ENCODE peak calls at places on chromosomes 2 and 18, in seven cellular contexts. P, D, Z, N, V, M and H are unnamed samples.

GRCh38 chr2:120538691-120539420 is 192.9 kb downstream of the INHBB start:
- DNase-seq in P (no peak), D (no peak), Z (peak; percentile 45), N (no peak), V (no peak), M (no peak), H (no peak)

GRCh38 chr2:74567862-74568261 is 13.3 kb downstream of the DOK1 start:
- DNase-seq in P (no peak), D (no peak), Z (no peak), N (no peak), V (no peak), M (no peak), H (no peak)

GRCh38 chr18:33424266-33424946 is 16.1 kb downstream of the CCDC178 start:
- DNase-seq in P (no peak), D (peak; percentile 23), Z (peak; percentile 20), N (no peak), V (no peak), M (no peak), H (no peak)

GRCh38 chr2:10369269-10370255 is 66.9 kb downstream of the HPCAL1 start:
- DNase-seq in P (no peak), D (peak; percentile 90), Z (peak; percentile 83), N (no peak), V (no peak), M (no peak), H (no peak)

GRCh38 chr2:140542627-140543026 is 1588.2 kb downstream of the LRP1B start:
- DNase-seq in P (no peak), D (peak; percentile 1), Z (no peak), N (no peak), V (no peak), M (no peak), H (no peak)

GRCh38 chr2:68734688-68735525 is at the start of gene ARHGAP25:
- DNase-seq in P (no peak), D (no peak), Z (no peak), N (peak; percentile 69), V (no peak), M (no peak), H (no peak)

GRCh38 chr2:160415991-160416390 is 77.6 kb downstream of the RBMS1 start:
- DNase-seq in P (no peak), D (no peak), Z (no peak), N (no peak), V (no peak), M (no peak), H (no peak)

GRCh38 chr2:48250943-48251342 is 279.0 kb upstream of the STON1 start:
- DNase-seq in P (no peak), D (no peak), Z (peak; percentile 65), N (no peak), V (no peak), M (no peak), H (no peak)

GRCh38 chr2:6325616-6326015 is 540.1 kb downstream of the CMPK2 start:
- DNase-seq in P (no peak), D (no peak), Z (no peak), N (no peak), V (no peak), M (no peak), H (no peak)

GRCh38 chr2:203989536-203989935 is 53.0 kb downstream of the ICOS start:
- DNase-seq in P (no peak), D (no peak), Z (no peak), N (no peak), V (no peak), M (no peak), H (no peak)

GRCh38 chr2:9071032-9071431 is 67.5 kb upstream of the MBOAT2 start:
- DNase-seq in P (peak; percentile 21), D (peak; percentile 71), Z (peak; percentile 42), N (no peak), V (no peak), M (peak; percentile 99), H (peak; percentile 53)

GRCh38 chr2:152134488-152135280 is 35.8 kb upstream of the CACNB4 start:
- DNase-seq in P (no peak), D (peak; percentile 62), Z (peak; percentile 42), N (peak; percentile 28), V (no peak), M (no peak), H (no peak)

GRCh38 chr2:223010641-223011040 is 41.3 kb upstream of the KCNE4 start:
- DNase-seq in P (no peak), D (no peak), Z (no peak), N (no peak), V (no peak), M (no peak), H (no peak)

GRCh38 chr2:190791347-190791982 is 89.2 kb upstream of the GLS start:
- DNase-seq in P (no peak), D (peak; percentile 52), Z (no peak), N (no peak), V (no peak), M (no peak), H (no peak)

GRCh38 chr2:150570712-150571111 is 83.2 kb upstream of the RND3 start:
- DNase-seq in P (no peak), D (no peak), Z (no peak), N (no peak), V (no peak), M (no peak), H (peak; percentile 53)

GRCh38 chr2:45610281-45611019 is 617 bp downstream of the SRBD1 start:
- DNase-seq in P (peak; percentile 29), D (peak; percentile 79), Z (peak; percentile 80), N (peak; percentile 28), V (peak; percentile 71), M (peak; percentile 48), H (peak; percentile 70)

GRCh38 chr18:43013489-43013888 is 102.0 kb downstream of the RIT2 start:
- DNase-seq in P (no peak), D (no peak), Z (no peak), N (no peak), V (no peak), M (no peak), H (no peak)

GRCh38 chr2:5697554-5697953 is 5.4 kb downstream of the SOX11 start:
- DNase-seq in P (no peak), D (no peak), Z (no peak), N (no peak), V (no peak), M (no peak), H (no peak)

GRCh38 chr18:55419132-55419938 is 168.7 kb downstream of the TCF4 start:
- DNase-seq in P (no peak), D (no peak), Z (no peak), N (no peak), V (no peak), M (no peak), H (no peak)

GRCh38 chr2:204655626-204656025 is 110.4 kb downstream of the PARD3B start:
- DNase-seq in P (no peak), D (no peak), Z (no peak), N (no peak), V (no peak), M (no peak), H (no peak)

GRCh38 chr2:200756618-200757321 is 54.9 kb upstream of the BZW1 start:
- DNase-seq in P (no peak), D (peak; percentile 19), Z (peak; percentile 95), N (no peak), V (no peak), M (no peak), H (no peak)

GRCh38 chr2:201953880-201954279 is 79.8 kb upstream of the FZD7 start:
- DNase-seq in P (no peak), D (no peak), Z (no peak), N (no peak), V (no peak), M (no peak), H (no peak)

GRCh38 chr2:201952212-201952611 is 81.4 kb upstream of the FZD7 start:
- DNase-seq in P (no peak), D (no peak), Z (no peak), N (no peak), V (no peak), M (no peak), H (no peak)

GRCh38 chr2:201955231-201955630 is 78.4 kb upstream of the FZD7 start:
- DNase-seq in P (no peak), D (no peak), Z (no peak), N (no peak), V (no peak), M (no peak), H (no peak)

GRCh38 chr2:201955702-201956141 is 77.9 kb upstream of the FZD7 start:
- DNase-seq in P (no peak), D (no peak), Z (no peak), N (no peak), V (no peak), M (no peak), H (no peak)

DNA sequence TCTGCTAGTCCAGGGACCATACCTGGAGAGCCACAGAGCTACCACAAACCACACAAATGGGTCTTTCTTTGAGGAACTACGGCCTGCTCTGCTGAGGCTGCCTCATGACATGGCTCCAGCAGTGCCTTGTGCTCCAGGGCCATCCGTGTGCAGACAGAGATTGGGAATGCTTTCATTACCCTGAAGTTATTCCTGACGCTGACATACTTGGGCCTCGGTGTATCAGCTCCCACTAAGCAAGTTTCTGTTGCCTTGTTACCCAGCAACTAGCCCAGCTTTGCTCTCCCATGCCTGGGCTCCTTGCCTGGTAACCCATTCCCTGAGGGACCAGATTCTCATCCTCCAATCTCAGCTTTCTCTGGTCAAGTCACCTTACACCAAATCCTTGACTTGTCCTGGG is 80.3 kb upstream of the FZD7 start:
- DNase-seq in P (no peak), D (no peak), Z (no peak), N (no peak), V (no peak), M (no peak), H (no peak)
- TF ChIP-seq SIN3A in P (no peak), D (no peak), Z (no peak), N (no peak), V (no peak), M (no peak), H (no peak)

GRCh38 chr2:113157897-113158753 is 15.6 kb upstream of the PSD4 start:
- DNase-seq in P (no peak), D (no peak), Z (no peak), N (no peak), V (no peak), M (no peak), H (no peak)
- H3K4me3 ChIP-seq in P (peak overlapping the region; percentile 61), D (peak overlapping the region; percentile 42), Z (peak overlapping the region; percentile 69), N (peak overlapping the region; percentile 35), V (no peak overlapping the region), M (peak overlapping the region; percentile 74), H (peak overlapping the region; percentile 37)

DNA sequence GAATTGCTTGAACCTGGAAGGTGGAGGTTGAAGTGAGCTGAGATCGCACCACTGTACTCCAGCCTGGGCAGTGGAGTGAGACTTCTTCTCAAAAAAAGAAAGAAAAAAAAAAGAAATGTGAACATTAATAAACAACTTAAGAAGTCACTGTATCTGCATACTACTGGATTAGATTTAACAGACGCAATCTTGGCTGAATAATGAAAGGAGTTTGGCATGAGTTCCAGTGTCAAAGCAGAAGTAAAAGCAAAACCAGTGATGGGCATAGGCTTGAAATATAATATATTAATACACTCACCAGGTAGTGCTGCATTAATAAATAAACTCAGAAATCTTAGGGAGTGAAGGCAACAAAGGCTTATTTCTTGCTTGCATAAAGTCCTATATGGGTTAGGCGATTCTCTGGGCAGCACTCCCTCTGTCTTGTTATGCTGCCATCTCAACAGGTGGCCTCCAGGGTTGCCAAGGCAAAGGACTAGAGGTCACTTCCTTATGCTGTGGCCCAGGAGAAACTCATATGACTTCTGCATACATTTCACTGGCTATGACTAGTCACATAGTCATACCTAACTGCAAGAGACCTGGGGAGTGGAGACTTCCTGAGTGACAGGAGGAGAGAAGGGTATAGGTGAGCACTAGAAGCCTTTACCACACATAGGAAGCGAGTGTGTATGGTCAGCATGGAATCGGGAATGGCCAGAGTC is 296.2 kb upstream of the SPRED2 start:
- DNase-seq in P (no peak), D (no peak), Z (no peak), N (no peak), V (no peak), M (peak; percentile 48), H (peak; percentile 42)
- TF ChIP-seq SIN3A in P (no peak), D (no peak), Z (no peak), N (no peak), V (no peak), M (no peak), H (no peak)

GRCh38 chr18:6397931-6398566 is 16.7 kb downstream of the L3MBTL4 start:
- DNase-seq in P (no peak), D (no peak), Z (no peak), N (no peak), V (no peak), M (no peak), H (no peak)
- H3K4me3 ChIP-seq in P (no peak overlapping the region), D (no peak overlapping the region), Z (no peak overlapping the region), N (no peak overlapping the region), V (no peak overlapping the region), M (no peak overlapping the region), H (no peak overlapping the region)